ENCODE peak calls at places on chromosomes 2 and 18, in six cellular contexts. One of them, this sample, is unnamed.

GRCh38 chr2:241217320-241218031 is 29.0 kb downstream of the ANO7 start:
- DNase-seq in K562: peak
- DNase-seq in A549: peak
- DNase-seq in SK-N-SH: peak
- DNase-seq in stomach: peak
- DNase-seq in tibial nerve: peak
- DNase-seq in this sample: no peak

GRCh38 chr2:171341394-171341793 is 92.4 kb downstream of the METTL8 start:
- DNase-seq in K562: no peak
- DNase-seq in A549: no peak
- DNase-seq in SK-N-SH: no peak
- DNase-seq in stomach: no peak
- DNase-seq in tibial nerve: no peak
- DNase-seq in this sample: no peak

GRCh38 chr18:9117980-9118841 is 15.7 kb downstream of the NDUFV2 start:
- DNase-seq in K562: no peak
- DNase-seq in A549: no peak
- DNase-seq in SK-N-SH: no peak
- DNase-seq in stomach: no peak
- DNase-seq in tibial nerve: no peak
- DNase-seq in this sample: no peak

GRCh38 chr2:38682008-38682575 is 16.2 kb downstream of the GALM start:
- DNase-seq in K562: no peak
- DNase-seq in A549: no peak
- DNase-seq in SK-N-SH: no peak
- DNase-seq in stomach: no peak
- DNase-seq in tibial nerve: no peak
- DNase-seq in this sample: no peak

GRCh38 chr18:12598181-12598921 is 59.6 kb downstream of the SPIRE1 start:
- DNase-seq in K562: no peak
- DNase-seq in A549: no peak
- DNase-seq in SK-N-SH: no peak
- DNase-seq in stomach: no peak
- DNase-seq in tibial nerve: no peak
- DNase-seq in this sample: no peak

GRCh38 chr2:37526323-37526722 is 145.1 kb downstream of the CDC42EP3 start:
- DNase-seq in K562: peak
- DNase-seq in A549: no peak
- DNase-seq in SK-N-SH: no peak
- DNase-seq in stomach: no peak
- DNase-seq in tibial nerve: no peak
- DNase-seq in this sample: no peak

GRCh38 chr18:25726278-25726677 is 364.1 kb downstream of the SS18 start:
- DNase-seq in K562: no peak
- DNase-seq in A549: no peak
- DNase-seq in SK-N-SH: peak
- DNase-seq in stomach: no peak
- DNase-seq in tibial nerve: no peak
- DNase-seq in this sample: no peak

GRCh38 chr2:234427081-234428058 is 69.5 kb downstream of the ARL4C start:
- DNase-seq in K562: no peak
- DNase-seq in A549: no peak
- DNase-seq in SK-N-SH: no peak
- DNase-seq in stomach: no peak
- DNase-seq in tibial nerve: no peak
- DNase-seq in this sample: no peak

GRCh38 chr2:9753665-9754531 is 89.4 kb upstream of the TAF1B start:
- DNase-seq in K562: peak
- DNase-seq in A549: no peak
- DNase-seq in SK-N-SH: no peak
- DNase-seq in stomach: peak
- DNase-seq in tibial nerve: no peak
- DNase-seq in this sample: no peak

GRCh38 chr2:64525323-64525625 is 1.1 kb downstream of the AFTPH start:
- DNase-seq in K562: no peak
- DNase-seq in A549: no peak
- DNase-seq in SK-N-SH: no peak
- DNase-seq in stomach: no peak
- DNase-seq in tibial nerve: no peak
- DNase-seq in this sample: no peak

GRCh38 chr2:102172749-102173148 is 14.1 kb upstream of the IL1RL2 start:
- DNase-seq in K562: no peak
- DNase-seq in A549: no peak
- DNase-seq in SK-N-SH: no peak
- DNase-seq in stomach: no peak
- DNase-seq in tibial nerve: no peak
- DNase-seq in this sample: no peak

GRCh38 chr2:234880551-234881211 is 71.1 kb upstream of the SH3BP4 start:
- DNase-seq in K562: no peak
- DNase-seq in A549: peak
- DNase-seq in SK-N-SH: no peak
- DNase-seq in stomach: peak
- DNase-seq in tibial nerve: peak
- DNase-seq in this sample: no peak

GRCh38 chr2:200453853-200454524 is 55.9 kb downstream of the KCTD18 start:
- DNase-seq in K562: no peak
- DNase-seq in A549: no peak
- DNase-seq in SK-N-SH: no peak
- DNase-seq in stomach: no peak
- DNase-seq in tibial nerve: no peak
- DNase-seq in this sample: no peak

GRCh38 chr2:63218800-63219511 is 168.3 kb downstream of the OTX1 start:
- DNase-seq in K562: no peak
- DNase-seq in A549: no peak
- DNase-seq in SK-N-SH: no peak
- DNase-seq in stomach: no peak
- DNase-seq in tibial nerve: no peak
- DNase-seq in this sample: no peak
- TF ChIP-seq EP300 in K562: no peak
- TF ChIP-seq EP300 in A549: no peak
- TF ChIP-seq EP300 in SK-N-SH: no peak
- TF ChIP-seq EP300 in stomach: no peak
- TF ChIP-seq EP300 in tibial nerve: no peak
- TF ChIP-seq EP300 in this sample: no peak

GRCh38 chr18:44798433-44799048 is 117.9 kb downstream of the SETBP1 start:
- DNase-seq in K562: no peak
- DNase-seq in A549: no peak
- DNase-seq in SK-N-SH: no peak
- DNase-seq in stomach: peak
- DNase-seq in tibial nerve: no peak
- DNase-seq in this sample: no peak

GRCh38 chr18:44793685-44794084 is 113.0 kb downstream of the SETBP1 start:
- DNase-seq in K562: no peak
- DNase-seq in A549: no peak
- DNase-seq in SK-N-SH: no peak
- DNase-seq in stomach: no peak
- DNase-seq in tibial nerve: no peak
- DNase-seq in this sample: no peak

GRCh38 chr18:44799422-44800421 is 119.0 kb downstream of the SETBP1 start:
- DNase-seq in K562: no peak
- DNase-seq in A549: no peak
- DNase-seq in SK-N-SH: no peak
- DNase-seq in stomach: no peak
- DNase-seq in tibial nerve: no peak
- DNase-seq in this sample: no peak

GRCh38 chr18:44795241-44795640 is 114.6 kb downstream of the SETBP1 start:
- DNase-seq in K562: no peak
- DNase-seq in A549: no peak
- DNase-seq in SK-N-SH: no peak
- DNase-seq in stomach: no peak
- DNase-seq in tibial nerve: no peak
- DNase-seq in this sample: no peak

DNA sequence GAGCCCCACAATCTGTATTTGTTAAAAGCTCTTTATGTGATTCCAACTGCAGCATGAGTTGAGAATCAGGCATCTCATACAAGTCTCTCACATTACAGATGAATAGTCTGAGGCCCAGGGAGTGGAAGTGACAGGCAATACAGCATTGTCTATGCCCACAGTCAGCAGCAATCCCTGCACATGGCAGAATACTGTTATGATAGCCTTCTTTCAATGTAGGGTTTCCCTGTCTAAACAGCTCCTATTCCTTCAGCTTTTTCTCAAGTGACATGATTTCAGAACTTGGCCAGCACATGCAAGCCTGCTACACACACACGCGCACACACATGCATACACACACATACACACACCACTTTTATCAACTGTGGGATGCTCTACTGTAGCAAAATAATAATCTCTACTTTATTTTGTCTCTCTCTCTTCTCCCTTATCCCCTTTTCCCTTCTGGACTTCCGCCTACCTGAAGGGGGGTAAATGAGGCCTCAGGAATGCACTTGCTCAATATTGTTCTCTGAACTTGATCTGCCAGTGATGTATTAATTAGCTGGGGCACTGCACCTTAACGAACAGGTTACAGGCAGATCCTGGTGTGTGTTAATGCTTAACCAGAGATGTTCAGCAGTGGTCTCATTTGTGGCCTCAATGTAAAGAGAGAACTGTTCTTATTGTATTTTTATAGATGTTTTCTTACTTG is 116.0 kb downstream of the SETBP1 start:
- DNase-seq in K562: no peak
- DNase-seq in A549: no peak
- DNase-seq in SK-N-SH: no peak
- DNase-seq in stomach: no peak
- DNase-seq in tibial nerve: no peak
- DNase-seq in this sample: no peak
- TF ChIP-seq EP300 in K562: no peak
- TF ChIP-seq EP300 in A549: no peak
- TF ChIP-seq EP300 in SK-N-SH: no peak
- TF ChIP-seq EP300 in stomach: no peak
- TF ChIP-seq EP300 in tibial nerve: no peak
- TF ChIP-seq EP300 in this sample: no peak

DNA sequence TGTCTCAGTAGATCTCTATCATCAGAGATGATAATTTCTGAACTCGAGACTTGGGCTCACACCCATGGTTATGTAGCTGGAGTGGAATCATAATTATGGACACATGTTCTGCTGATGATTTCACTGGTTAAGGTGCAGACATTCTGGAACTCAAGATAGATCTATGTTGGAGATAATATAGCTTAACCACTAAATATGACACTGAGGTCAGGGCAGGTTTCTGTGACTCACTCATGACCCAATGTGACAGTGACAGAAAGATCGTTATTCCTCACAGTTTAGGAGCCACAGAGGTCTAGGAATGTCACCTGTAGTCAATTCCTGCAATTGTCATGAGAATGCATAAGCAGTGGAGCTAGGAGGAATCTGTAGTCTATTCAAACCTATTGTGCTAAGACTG is 828.6 kb downstream of the TRIB2 start:
- DNase-seq in K562: no peak
- DNase-seq in A549: no peak
- DNase-seq in SK-N-SH: no peak
- DNase-seq in stomach: no peak
- DNase-seq in tibial nerve: no peak
- DNase-seq in this sample: no peak
- TF ChIP-seq EP300 in K562: no peak
- TF ChIP-seq EP300 in A549: no peak
- TF ChIP-seq EP300 in SK-N-SH: no peak
- TF ChIP-seq EP300 in stomach: no peak
- TF ChIP-seq EP300 in tibial nerve: no peak
- TF ChIP-seq EP300 in this sample: no peak

GRCh38 chr2:136651611-136652010 is 113.7 kb upstream of the THSD7B start:
- DNase-seq in K562: no peak
- DNase-seq in A549: no peak
- DNase-seq in SK-N-SH: no peak
- DNase-seq in stomach: no peak
- DNase-seq in tibial nerve: no peak
- DNase-seq in this sample: no peak

GRCh38 chr2:136658201-136658600 is 107.1 kb upstream of the THSD7B start:
- DNase-seq in K562: no peak
- DNase-seq in A549: no peak
- DNase-seq in SK-N-SH: no peak
- DNase-seq in stomach: no peak
- DNase-seq in tibial nerve: no peak
- DNase-seq in this sample: no peak

DNA sequence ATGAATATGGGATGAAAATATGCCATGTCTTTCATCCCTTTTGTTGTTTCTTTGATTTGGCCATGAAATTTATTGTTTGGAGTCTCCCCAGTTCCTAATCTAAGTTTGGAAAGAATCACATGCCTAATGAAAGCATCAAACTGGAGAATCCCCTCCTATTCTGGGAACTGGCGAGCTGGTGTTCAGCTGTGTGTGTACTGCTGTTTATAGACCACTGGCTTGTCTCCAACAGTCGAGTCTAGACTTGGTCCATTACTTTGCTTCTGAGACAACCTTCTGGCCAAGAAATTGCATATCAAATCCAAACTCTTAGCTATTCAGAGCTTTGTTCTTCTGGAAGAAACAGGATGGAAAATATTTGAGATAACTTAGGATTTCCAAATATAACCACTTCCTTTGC is 111.5 kb upstream of the THSD7B start:
- DNase-seq in K562: no peak
- DNase-seq in A549: no peak
- DNase-seq in SK-N-SH: no peak
- DNase-seq in stomach: no peak
- DNase-seq in tibial nerve: no peak
- DNase-seq in this sample: no peak
- TF ChIP-seq EP300 in K562: no peak
- TF ChIP-seq EP300 in A549: no peak
- TF ChIP-seq EP300 in SK-N-SH: no peak
- TF ChIP-seq EP300 in stomach: no peak
- TF ChIP-seq EP300 in tibial nerve: no peak
- TF ChIP-seq EP300 in this sample: no peak